ENCODE peak calls at places on chromosomes 12 and 14, in nine cellular contexts. Q is AG20443; U is iPS-NIHi11; P is upper lobe of right lung; O is hepatocyte; Z is stimulated activated CD4-positive, alpha-beta T cell treated with anti-CD3 and anti-CD28 coated beads, Interleukin-15, amount 100 ng/mL, for 48 hours; D is astrocyte of the cerebellum; R is NCI-H146; J is NCI-H1092. G is an unnamed sample.

GRCh38 chr14:32934891-32935633 is 3.6 kb upstream of the NPAS3 start:
- DNase-seq in Q (peak; percentile 24), U (no peak), P (no peak), O (no peak), Z (no peak), D (no peak), R (no peak), J (no peak), G (peak; percentile 26)

GRCh38 chr12:94488449-94488848 is 28.8 kb upstream of the CEP83 start:
- DNase-seq in Q (no peak), U (no peak), P (no peak), O (no peak), Z (no peak), D (no peak), R (no peak), J (no peak), G (no peak)

GRCh38 chr14:101230851-101231550 is 327.5 kb upstream of the RTL1 start:
- DNase-seq in Q (no peak), U (no peak), P (no peak), O (no peak), Z (no peak), D (no peak), R (no peak), J (no peak), G (no peak)

GRCh38 chr12:24861751-24862575 is 86.9 kb downstream of the BCAT1 start:
- DNase-seq in Q (no peak), U (no peak), P (no peak), O (peak; percentile 57), Z (no peak), D (no peak), R (no peak), J (no peak), G (no peak)

GRCh38 chr12:64610660-64611429 is 550 bp downstream of the RASSF3 start:
- DNase-seq in Q (peak; percentile 85), U (peak; percentile 86), P (peak; percentile 88), O (peak; percentile 70), Z (peak; percentile 32), D (no peak), R (peak; percentile 82), J (no peak), G (peak; percentile 68)

GRCh38 chr12:121214171-121214777 is 4.3 kb downstream of the P2RX4 start:
- DNase-seq in Q (no peak), U (no peak), P (no peak), O (peak; percentile 44), Z (no peak), D (peak; percentile 16), R (no peak), J (no peak), G (no peak)

GRCh38 chr12:54981796-54982195 is 2.8 kb downstream of the TESPA1 start:
- DNase-seq in Q (no peak), U (no peak), P (no peak), O (no peak), Z (no peak), D (no peak), R (no peak), J (no peak), G (no peak)

GRCh38 chr14:63632932-63633514 is 8.6 kb downstream of the WDR89 start:
- DNase-seq in Q (peak; percentile 34), U (peak; percentile 23), P (no peak), O (peak; percentile 24), Z (no peak), D (no peak), R (peak; percentile 13), J (no peak), G (no peak)

GRCh38 chr14:102338724-102339123 is 19.2 kb downstream of the ZNF839 start:
- DNase-seq in Q (no peak), U (no peak), P (peak; percentile 31), O (no peak), Z (no peak), D (no peak), R (no peak), J (no peak), G (no peak)

GRCh38 chr12:102702447-102703114 is 214.5 kb downstream of the PAH start:
- DNase-seq in Q (peak; percentile 77), U (peak; percentile 71), P (no peak), O (peak; percentile 57), Z (no peak), D (peak; percentile 24), R (peak; percentile 6), J (no peak), G (peak; percentile 21)